ENCODE peak calls at places on chromosome 20, in nine cellular contexts. S is NCI-H1092, I is left lung, K is M059J, D is DND-41, B is RWPE1, N is Kasumi-1, P is H54, H is AG08396. T is an unnamed sample.

GRCh38 chr20:13041574-13042457 is 33.0 kb downstream of the SPTLC3 start:
- DNase-seq in S (no peak), I (no peak), K (peak), D (no peak), B (no peak), N (no peak), P (no peak), H (no peak), T (no peak)

GRCh38 chr20:11686900-11687543 is 230.7 kb upstream of the BTBD3 start:
- DNase-seq in S (peak), I (no peak), K (peak), D (no peak), B (no peak), N (no peak), P (no peak), H (peak), T (no peak)

GRCh38 chr20:41443667-41444066 is 77.0 kb upstream of the EMILIN3 start:
- DNase-seq in S (no peak), I (no peak), K (no peak), D (no peak), B (peak), N (peak), P (no peak), H (no peak), T (no peak)

GRCh38 chr20:14637441-14637840 is 300.0 kb upstream of the FLRT3 start:
- DNase-seq in S (no peak), I (no peak), K (no peak), D (no peak), B (no peak), N (no peak), P (no peak), H (no peak), T (no peak)

GRCh38 chr20:61886721-61887658 is 178.7 kb downstream of the TAF4 start:
- DNase-seq in S (peak), I (no peak), K (no peak), D (peak), B (peak), N (peak), P (peak), H (peak), T (peak)

GRCh38 chr20:5569021-5569420 is 181.2 kb upstream of the SHLD1 start:
- DNase-seq in S (peak), I (no peak), K (peak), D (peak), B (peak), N (peak), P (no peak), H (no peak), T (peak)

GRCh38 chr20:15378151-15378550 is 1040.7 kb upstream of the FLRT3 start:
- DNase-seq in S (no peak), I (no peak), K (no peak), D (no peak), B (no peak), N (no peak), P (no peak), H (no peak), T (no peak)

GRCh38 chr20:56465997-56466396 is 2.4 kb upstream of the RTF2 start:
- DNase-seq in S (no peak), I (no peak), K (no peak), D (no peak), B (no peak), N (peak), P (no peak), H (no peak), T (no peak)

GRCh38 chr20:63955281-63955845 is 853 bp downstream of the UCKL1 start:
- DNase-seq in S (no peak), I (no peak), K (peak), D (peak), B (no peak), N (peak), P (peak), H (peak), T (peak)

GRCh38 chr20:44019638-44020335 is 105.1 kb downstream of the TOX2 start:
- DNase-seq in S (no peak), I (no peak), K (peak), D (peak), B (no peak), N (no peak), P (no peak), H (no peak), T (no peak)

GRCh38 chr20:8646716-8647115 is 422.2 kb upstream of the PLCB4 start:
- DNase-seq in S (no peak), I (no peak), K (peak), D (no peak), B (peak), N (no peak), P (no peak), H (peak), T (no peak)

T was measured in HTR-8/SVneo.